ENCODE peak calls at places on chromosomes 12 and 14, in seven cellular contexts. B, E, Z, U, N, L and I are unnamed samples. For H3K36me3, the result is how much of the 10 kb centered on the place peaks cover.

GRCh38 chr14:46008348-46008747 is 643.2 kb downstream of the RPL10L start:
- DNase-seq in B (no peak), E (no peak), Z (no peak), U (no peak), N (no peak), L (no peak), I (no peak)

GRCh38 chr12:17592472-17592871 is 497.5 kb downstream of the RERGL start:
- DNase-seq in B (no peak), E (no peak), Z (no peak), U (no peak), N (no peak), L (no peak), I (no peak)

GRCh38 chr14:71555654-71556559 is 376.3 kb upstream of the RGS6 start:
- DNase-seq in B (no peak), E (no peak), Z (no peak), U (no peak), N (peak), L (no peak), I (peak)

GRCh38 chr14:102218688-102219087 is 79.0 kb downstream of the WDR20 start:
- DNase-seq in B (no peak), E (no peak), Z (no peak), U (no peak), N (no peak), L (no peak), I (no peak)

GRCh38 chr12:34218193-34219045 is 196.1 kb downstream of the ALG10 start:
- DNase-seq in B (peak), E (no peak), Z (peak), U (peak), N (peak), L (peak), I (peak)

GRCh38 chr14:65910108-65910507 is 497.6 kb downstream of the FUT8 start:
- DNase-seq in B (no peak), E (no peak), Z (peak), U (no peak), N (peak), L (no peak), I (no peak)

GRCh38 chr12:16599081-16599480 is 6.9 kb downstream of the LMO3 start:
- DNase-seq in B (no peak), E (no peak), Z (no peak), U (no peak), N (no peak), L (no peak), I (no peak)

GRCh38 chr12:26374934-26375333 is 179.6 kb downstream of the SSPN start:
- DNase-seq in B (no peak), E (no peak), Z (no peak), U (no peak), N (peak), L (no peak), I (no peak)

GRCh38 chr12:23060161-23060560 is 435.2 kb downstream of the ETNK1 start:
- DNase-seq in B (no peak), E (no peak), Z (no peak), U (no peak), N (no peak), L (no peak), I (no peak)

GRCh38 chr12:48813464-48814312 is 4.6 kb upstream of the CACNB3 start:
- DNase-seq in B (no peak), E (no peak), Z (no peak), U (no peak), N (peak), L (no peak), I (no peak)

GRCh38 chr12:89345830-89346740 is 6.2 kb downstream of the DUSP6 start:
- DNase-seq in B (peak), E (peak), Z (peak), U (peak), N (peak), L (peak), I (peak)

GRCh38 chr12:89280833-89281533 is 71.3 kb downstream of the DUSP6 start:
- DNase-seq in B (peak), E (no peak), Z (peak), U (no peak), N (peak), L (no peak), I (no peak)

GRCh38 chr14:104245075-104245474 is 106.7 kb downstream of the KIF26A start:
- DNase-seq in B (no peak), E (no peak), Z (no peak), U (no peak), N (no peak), L (no peak), I (no peak)

GRCh38 chr14:24952851-24953666 is 96.9 kb downstream of the STXBP6 start:
- DNase-seq in B (no peak), E (no peak), Z (peak), U (no peak), N (peak), L (no peak), I (no peak)

GRCh38 chr14:55180434-55180833 is 11.0 kb downstream of the DLGAP5 start:
- DNase-seq in B (no peak), E (no peak), Z (no peak), U (no peak), N (peak), L (no peak), I (peak)

GRCh38 chr14:94780536-94781404 is 10.9 kb upstream of the GSC start:
- DNase-seq in B (no peak), E (no peak), Z (no peak), U (no peak), N (no peak), L (no peak), I (no peak)

GRCh38 chr12:100427078-100427477 is 46.6 kb upstream of the NR1H4 start:
- DNase-seq in B (no peak), E (no peak), Z (peak), U (no peak), N (peak), L (peak), I (no peak)

GRCh38 chr14:69611264-69612013 is at the start of gene SUSD6:
- DNase-seq in B (peak), E (peak), Z (peak), U (peak), N (peak), L (peak), I (peak)

GRCh38 chr14:56120091-56120632 is 2.0 kb downstream of the PELI2 start:
- DNase-seq in B (peak), E (no peak), Z (no peak), U (no peak), N (peak), L (no peak), I (no peak)

GRCh38 chr12:54596526-54596946 is 8.1 kb upstream of the PPP1R1A start:
- DNase-seq in B (peak), E (peak), Z (peak), U (peak), N (peak), L (peak), I (no peak)

GRCh38 chr12:9758119-9758518 is 2.6 kb downstream of the CD69 start:
- DNase-seq in B (no peak), E (no peak), Z (no peak), U (no peak), N (no peak), L (no peak), I (no peak)

GRCh38 chr14:77203611-77204456 is 22.2 kb downstream of the TMEM63C start:
- DNase-seq in B (no peak), E (peak), Z (no peak), U (no peak), N (no peak), L (no peak), I (no peak)

DNA sequence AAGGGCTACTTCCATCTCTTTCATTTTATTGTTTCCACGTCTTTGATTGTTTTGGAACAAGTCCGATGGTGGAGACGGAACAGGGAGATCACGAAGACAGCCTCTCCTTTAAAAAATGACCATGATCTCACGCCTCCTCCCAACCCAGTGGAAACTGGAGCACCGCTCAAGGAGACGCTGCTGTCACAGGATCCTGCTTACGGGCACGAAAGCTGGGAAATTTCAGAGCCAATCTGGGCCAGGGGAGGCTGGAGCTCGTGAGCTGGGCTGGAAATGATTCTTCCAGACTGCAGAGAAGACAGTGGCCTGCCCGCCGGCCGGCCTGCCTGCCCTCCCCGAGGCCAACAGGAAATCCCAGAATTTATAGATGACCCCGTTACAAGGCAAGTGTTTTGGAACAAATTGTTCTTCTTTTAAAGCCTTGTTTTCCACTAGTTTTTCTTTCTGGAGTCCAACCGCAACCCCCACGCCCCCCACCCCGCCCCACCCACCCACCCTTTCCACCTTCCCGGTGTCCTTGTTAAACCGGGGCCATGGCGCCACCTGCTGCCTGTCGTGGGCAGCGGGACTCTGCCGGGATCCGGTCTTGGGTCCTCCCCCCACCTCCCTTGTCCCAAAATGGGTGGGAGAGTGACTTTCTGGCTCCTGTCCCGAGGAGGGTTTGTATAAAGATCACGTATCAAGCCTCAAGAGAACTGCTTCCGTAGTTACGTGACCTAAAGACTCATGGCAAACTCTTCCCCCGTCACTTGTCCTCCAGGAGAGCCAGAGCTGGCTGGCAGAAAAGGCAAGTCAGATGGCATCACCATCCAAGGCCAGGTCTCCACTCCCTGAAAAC is 40.3 kb downstream of the MAP1LC3B2 start:
- DNase-seq in B (peak), E (peak), Z (peak), U (peak), N (peak), L (peak), I (peak)
- TF ChIP-seq CTCF in B (peak), E (peak), Z (peak), U (peak), N (peak), L (peak), I (peak)

GRCh38 chr14:75010472-75010871 is 7.8 kb downstream of the EIF2B2 start:
- DNase-seq in B (no peak), E (no peak), Z (no peak), U (no peak), N (no peak), L (no peak), I (no peak)
- H3K36me3 ChIP-seq in B (half or more), E (half or more), Z (half or more), U (half or more), N (under half), L (under half), I (under half)

GRCh38 chr12:75908961-75909699 is 122.4 kb downstream of the PHLDA1 start:
- DNase-seq in B (peak), E (peak), Z (peak), U (no peak), N (peak), L (peak), I (no peak)
- H3K4me3 ChIP-seq in B (no peak), E (no peak), Z (no peak), U (no peak), N (no peak), L (no peak), I (no peak)

GRCh38 chr12:92302041-92302829 is 156.6 kb upstream of the BTG1 start:
- DNase-seq in B (no peak), E (no peak), Z (peak), U (no peak), N (no peak), L (no peak), I (no peak)
- TF ChIP-seq CTCF in B (no peak), E (no peak), Z (no peak), U (no peak), N (no peak), L (no peak), I (no peak)

DNA sequence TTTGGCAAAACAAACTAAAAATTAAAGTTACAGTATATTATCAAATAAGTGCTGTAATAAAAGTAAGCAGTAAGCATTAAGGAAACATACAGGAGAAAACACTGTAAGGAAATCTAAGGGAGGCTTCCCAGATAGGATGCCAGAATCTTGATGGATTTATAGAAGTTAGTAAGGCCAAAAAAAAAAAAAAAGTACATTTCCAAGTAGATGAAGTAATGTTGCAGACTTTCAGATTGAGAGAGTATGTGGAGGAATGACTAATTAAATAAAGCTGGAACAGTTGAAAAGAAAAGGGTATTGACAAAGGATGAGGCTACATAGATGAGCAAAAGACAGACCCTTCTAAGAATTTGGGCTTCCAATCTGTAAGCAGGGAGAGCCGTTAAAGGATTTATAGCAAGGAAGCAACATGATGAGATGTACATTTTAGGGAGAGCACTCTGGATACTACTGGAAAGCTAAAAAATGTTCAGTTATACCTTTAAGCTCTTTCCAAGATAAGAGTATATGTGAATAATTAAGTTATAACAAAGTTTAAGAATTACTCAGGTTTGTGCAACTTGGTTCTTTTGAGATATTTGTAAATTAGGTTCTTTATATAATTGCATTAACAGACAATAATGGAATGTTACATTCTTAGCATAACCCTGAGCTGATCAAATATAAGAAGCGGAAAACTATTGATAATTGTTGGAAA is 87.5 kb upstream of the MON2 start:
- DNase-seq in B (no peak), E (no peak), Z (no peak), U (no peak), N (peak), L (no peak), I (no peak)
- H3K36me3 ChIP-seq in B (under half), E (under half), Z (under half), U (under half), N (under half), L (under half), I (under half)

GRCh38 chr14:100193417-100194357 is 34.2 kb upstream of the DEGS2 start:
- DNase-seq in B (no peak), E (no peak), Z (no peak), U (no peak), N (no peak), L (no peak), I (no peak)
- H3K4me3 ChIP-seq in B (peak), E (peak), Z (peak), U (peak), N (peak), L (peak), I (peak)

DNA sequence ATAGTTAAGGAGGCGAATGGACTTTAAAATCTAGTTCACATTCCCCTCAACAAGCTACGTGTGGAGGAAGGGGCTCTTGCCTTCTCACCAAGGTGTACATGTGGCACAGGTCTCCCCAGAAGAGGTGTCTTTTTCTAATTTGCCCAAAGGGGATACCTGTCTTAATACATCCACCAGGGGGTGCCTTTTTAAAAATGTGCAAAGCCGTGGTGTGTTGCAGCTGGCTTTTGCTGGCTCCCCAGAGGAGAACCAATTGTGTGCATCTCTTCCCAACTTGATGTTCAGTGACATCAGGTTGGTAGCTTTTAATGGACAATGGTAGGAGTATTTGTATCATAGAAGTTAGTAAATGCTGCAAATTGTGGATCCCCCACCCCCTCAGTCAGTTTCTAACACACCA is 33.8 kb downstream of the CREBL2 start:
- DNase-seq in B (peak), E (no peak), Z (peak), U (no peak), N (peak), L (no peak), I (peak)
- TF ChIP-seq CTCF in B (no peak), E (peak), Z (peak), U (peak), N (peak), L (peak), I (peak)